ENCODE peak calls at places on chromosomes 16 and 17, in five cellular contexts. S is tibial nerve, H is suprapubic skin, I is ovary, K is H1. W is an unnamed sample.

GRCh38 chr16:349211-349610 is 3.3 kb downstream of the AXIN1 start:
- DNase-seq in K (no peak), H (no peak), I (no peak), S (no peak), W (no peak)

GRCh38 chr16:69406780-69407331 is 17.6 kb upstream of the CYB5B start:
- DNase-seq in I (no peak), S (no peak), H (no peak), K (no peak), W (no peak)

GRCh38 chr16:23962001-23962400 is 126.2 kb downstream of the PRKCB start:
- DNase-seq in H (no peak), K (peak), S (no peak), I (no peak), W (no peak)

GRCh38 chr17:19996086-19996485 is 13.1 kb upstream of the SPECC1 start:
- DNase-seq in I (no peak), K (no peak), H (no peak), S (no peak), W (no peak)

GRCh38 chr17:76275382-76276068 is 10.4 kb downstream of the UBALD2 start:
- DNase-seq in I (no peak), S (no peak), H (no peak), K (no peak), W (no peak)

GRCh38 chr16:77781091-77781490 is 7.3 kb upstream of the VAT1L start:
- DNase-seq in H (no peak), K (no peak), I (no peak), S (no peak), W (no peak)

GRCh38 chr16:16073884-16074781 is 124.7 kb downstream of the ABCC1 start:
- DNase-seq in H (no peak), I (peak), S (no peak), K (peak), W (no peak)

GRCh38 chr17:66839616-66840015 is 4.7 kb downstream of the CACNG5 start:
- DNase-seq in I (no peak), K (no peak), S (no peak), H (peak), W (no peak)

GRCh38 chr16:48535831-48536599 is 74.0 kb downstream of the N4BP1 start:
- DNase-seq in K (no peak), S (peak), I (peak), H (no peak), W (peak)

GRCh38 chr17:65109990-65110680 is 27.0 kb upstream of the RGS9 start:
- DNase-seq in K (no peak), I (no peak), S (no peak), H (no peak), W (peak)

GRCh38 chr16:77434365-77435239 is at the start of gene ADAMTS18:
- DNase-seq in S (no peak), H (no peak), I (no peak), K (peak), W (no peak)

GRCh38 chr17:183021-183420 is 1.6 kb upstream of the DOC2B start:
- DNase-seq in K (no peak), I (no peak), H (no peak), S (no peak), W (no peak)

GRCh38 chr17:57914274-57915147 is 40.7 kb downstream of the CUEDC1 start:
- DNase-seq in K (no peak), H (no peak), S (no peak), I (no peak), W (no peak)

GRCh38 chr17:82678265-82678891 is 20.1 kb downstream of the RAB40B start:
- DNase-seq in H (no peak), I (no peak), S (no peak), K (no peak), W (no peak)

GRCh38 chr17:78137392-78138203 is 7.0 kb downstream of the TMC8 start:
- DNase-seq in S (no peak), K (peak), I (no peak), H (peak), W (no peak)

GRCh38 chr16:3274490-3274889 is 8.8 kb upstream of the ZNF263 start:
- DNase-seq in H (no peak), I (no peak), K (no peak), S (no peak), W (no peak)

GRCh38 chr16:30394603-30395154 is 541 bp upstream of the ZNF48 start:
- DNase-seq in H (no peak), S (no peak), I (no peak), K (no peak), W (no peak)

GRCh38 chr16:47631131-47631530 is 170.0 kb downstream of the PHKB start:
- DNase-seq in K (no peak), I (no peak), H (no peak), S (no peak), W (no peak)

GRCh38 chr16:67719778-67720144 is 645 bp upstream of the GFOD2 start:
- DNase-seq in I (peak), S (no peak), K (no peak), H (no peak), W (no peak)

GRCh38 chr17:8687732-8688131 is 56.9 kb downstream of the CCDC42 start:
- DNase-seq in I (no peak), K (no peak), S (no peak), H (no peak), W (no peak)

GRCh38 chr17:42315402-42316156 is 27.3 kb downstream of the STAT5A start:
- DNase-seq in I (no peak), K (no peak), H (no peak), S (no peak), W (no peak)
- TF ChIP-seq EP300 in I (no peak), K (no peak), H (no peak), S (no peak), W (no peak)

GRCh38 chr16:1492923-1493745 is at the start of gene TELO2:
- DNase-seq in S (peak), I (peak), K (peak), H (peak), W (peak)
- TF ChIP-seq EP300 in S (peak), I (no peak), K (no peak), H (peak), W (no peak)

GRCh38 chr16:85274501-85274900 is 162.2 kb upstream of the CIBAR2 start:
- DNase-seq in K (no peak), S (no peak), H (no peak), I (no peak), W (no peak)

GRCh38 chr16:85274924-85275323 is 162.7 kb upstream of the CIBAR2 start:
- DNase-seq in I (no peak), S (no peak), K (no peak), H (no peak), W (no peak)

GRCh38 chr16:85276741-85277140 is 164.5 kb upstream of the CIBAR2 start:
- DNase-seq in H (no peak), I (no peak), K (no peak), S (no peak), W (no peak)

GRCh38 chr16:85276258-85276657 is 164.0 kb upstream of the CIBAR2 start:
- DNase-seq in H (no peak), S (no peak), I (no peak), K (no peak), W (no peak)

DNA sequence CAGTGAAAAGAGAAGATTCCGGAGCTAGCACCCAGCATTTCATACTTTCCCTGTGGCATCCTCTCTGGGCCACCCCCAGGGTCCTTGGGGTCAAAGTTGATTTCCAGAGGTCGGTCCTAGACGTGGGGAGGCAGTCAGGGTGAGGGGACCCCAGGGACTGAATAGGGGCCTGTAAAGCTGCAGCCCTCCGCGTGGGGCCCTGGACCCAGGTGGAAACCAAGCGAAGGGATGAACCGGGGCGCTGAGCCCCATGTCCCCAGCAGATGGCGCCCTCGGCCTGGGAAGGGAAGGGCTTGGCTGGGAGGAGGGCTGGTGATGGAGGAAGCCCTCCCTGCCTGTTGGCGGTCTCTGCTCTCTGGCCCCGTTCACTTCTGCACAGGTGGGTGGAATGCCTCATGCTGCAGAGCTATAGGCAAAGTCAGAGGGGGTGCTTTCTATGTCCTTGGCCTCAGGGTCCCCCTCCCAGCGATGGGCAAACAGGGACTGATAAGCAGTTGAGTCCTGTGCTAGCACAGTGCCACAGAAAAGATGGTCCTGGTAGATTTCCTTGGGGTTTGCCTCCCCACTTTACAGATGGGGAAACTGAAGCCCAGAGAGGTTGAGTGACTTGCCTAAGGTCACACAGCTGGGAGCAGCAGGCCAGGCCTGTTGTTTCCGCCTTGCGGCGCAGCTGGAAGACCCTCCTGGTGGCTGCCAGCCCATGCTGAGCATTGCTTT is 163.4 kb upstream of the CIBAR2 start:
- DNase-seq in K (peak), S (peak), H (peak), I (peak), W (peak)
- TF ChIP-seq EP300 in K (no peak), S (no peak), H (no peak), I (no peak), W (no peak)

DNA sequence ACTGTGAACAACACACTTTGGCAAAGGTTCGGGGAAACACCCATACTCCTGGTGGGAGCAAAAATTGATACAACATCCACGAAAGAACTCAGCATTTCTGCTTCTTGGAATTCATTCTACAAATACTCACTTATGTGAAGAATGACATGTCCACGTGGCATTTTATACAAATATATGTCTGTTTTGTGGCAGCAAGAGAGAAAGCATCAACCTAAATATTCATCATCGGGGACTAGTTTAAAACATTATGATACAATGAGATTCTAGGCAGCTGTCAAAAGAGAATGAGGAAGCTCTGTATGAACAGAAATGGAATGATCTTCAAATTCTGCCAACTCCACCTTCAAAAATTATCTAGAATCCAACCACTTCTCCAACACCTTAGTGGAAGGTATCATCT is 25.7 kb upstream of the ALOX15 start:
- DNase-seq in H (no peak), K (no peak), I (no peak), S (no peak), W (no peak)
- TF ChIP-seq EP300 in H (no peak), K (no peak), I (no peak), S (no peak), W (no peak)